ENCODE peak calls at places on chromosomes 4 and X, in seven cellular contexts. One of them, this sample, is unnamed.

GRCh38 chrX:47629419-47630210 is at the start of gene CFP:
- DNase-seq in fibroblast of lung: no peak
- DNase-seq in DND-41: no peak
- DNase-seq in IMR-90: no peak
- DNase-seq in HepG2: no peak
- DNase-seq in hepatocyte: no peak
- DNase-seq in PC-3: no peak
- DNase-seq in this sample: no peak

GRCh38 chr4:95929448-95930064 is 89.7 kb downstream of the PDHA2 start:
- DNase-seq in fibroblast of lung: no peak
- DNase-seq in DND-41: no peak
- DNase-seq in IMR-90: no peak
- DNase-seq in HepG2: no peak
- DNase-seq in hepatocyte: no peak
- DNase-seq in PC-3: peak; percentile 2
- DNase-seq in this sample: no peak

GRCh38 chr4:126839066-126839465 is 793.7 kb upstream of the INTU start:
- DNase-seq in fibroblast of lung: peak; percentile 60
- DNase-seq in DND-41: no peak
- DNase-seq in IMR-90: peak; percentile 43
- DNase-seq in HepG2: no peak
- DNase-seq in hepatocyte: no peak
- DNase-seq in PC-3: no peak
- DNase-seq in this sample: peak; percentile 79

GRCh38 chrX:17848545-17849265 is 12.4 kb downstream of the RAI2 start:
- DNase-seq in fibroblast of lung: no peak
- DNase-seq in DND-41: no peak
- DNase-seq in IMR-90: no peak
- DNase-seq in HepG2: no peak
- DNase-seq in hepatocyte: no peak
- DNase-seq in PC-3: no peak
- DNase-seq in this sample: no peak

GRCh38 chr4:88003261-88003660 is 4.2 kb upstream of the PKD2 start:
- DNase-seq in fibroblast of lung: no peak
- DNase-seq in DND-41: no peak
- DNase-seq in IMR-90: no peak
- DNase-seq in HepG2: no peak
- DNase-seq in hepatocyte: no peak
- DNase-seq in PC-3: no peak
- DNase-seq in this sample: no peak

GRCh38 chrX:69510137-69510715 is 6.1 kb downstream of the NALF2 start:
- DNase-seq in fibroblast of lung: no peak
- DNase-seq in DND-41: no peak
- DNase-seq in IMR-90: no peak
- DNase-seq in HepG2: no peak
- DNase-seq in hepatocyte: no peak
- DNase-seq in PC-3: no peak
- DNase-seq in this sample: peak; percentile 19

GRCh38 chrX:111352424-111352823 is 59.6 kb downstream of the DCX start:
- DNase-seq in fibroblast of lung: peak; percentile 90
- DNase-seq in DND-41: no peak
- DNase-seq in IMR-90: no peak
- DNase-seq in HepG2: peak; percentile 0
- DNase-seq in hepatocyte: peak; percentile 38
- DNase-seq in PC-3: peak; percentile 8
- DNase-seq in this sample: no peak

GRCh38 chr4:1405636-1406415 is 416 bp downstream of the NKX1-1 start:
- DNase-seq in fibroblast of lung: no peak
- DNase-seq in DND-41: no peak
- DNase-seq in IMR-90: no peak
- DNase-seq in HepG2: no peak
- DNase-seq in hepatocyte: peak; percentile 3
- DNase-seq in PC-3: no peak
- DNase-seq in this sample: peak; percentile 90

GRCh38 chr4:111761531-111761930 is 383.7 kb upstream of the FAM241A start:
- DNase-seq in fibroblast of lung: peak; percentile 3
- DNase-seq in DND-41: no peak
- DNase-seq in IMR-90: no peak
- DNase-seq in HepG2: no peak
- DNase-seq in hepatocyte: no peak
- DNase-seq in PC-3: no peak
- DNase-seq in this sample: no peak

GRCh38 chr4:113621633-113622032 is 139.9 kb downstream of the CAMK2D start:
- DNase-seq in fibroblast of lung: no peak
- DNase-seq in DND-41: no peak
- DNase-seq in IMR-90: no peak
- DNase-seq in HepG2: no peak
- DNase-seq in hepatocyte: no peak
- DNase-seq in PC-3: no peak
- DNase-seq in this sample: no peak

GRCh38 chrX:76248901-76249300 is 76.0 kb downstream of the PBDC1 start:
- DNase-seq in fibroblast of lung: no peak
- DNase-seq in DND-41: no peak
- DNase-seq in IMR-90: no peak
- DNase-seq in HepG2: no peak
- DNase-seq in hepatocyte: no peak
- DNase-seq in PC-3: no peak
- DNase-seq in this sample: no peak

GRCh38 chr4:47213971-47214370 is 182.6 kb downstream of the GABRB1 start:
- DNase-seq in fibroblast of lung: peak; percentile 98
- DNase-seq in DND-41: no peak
- DNase-seq in IMR-90: peak; percentile 96
- DNase-seq in HepG2: peak; percentile 16
- DNase-seq in hepatocyte: peak; percentile 24
- DNase-seq in PC-3: peak; percentile 35
- DNase-seq in this sample: peak; percentile 79

GRCh38 chr4:130349745-130350144 is 1253.8 kb downstream of the C4orf33 start:
- DNase-seq in fibroblast of lung: no peak
- DNase-seq in DND-41: no peak
- DNase-seq in IMR-90: no peak
- DNase-seq in HepG2: no peak
- DNase-seq in hepatocyte: no peak
- DNase-seq in PC-3: no peak
- DNase-seq in this sample: no peak

GRCh38 chr4:14742054-14742453 is 260.2 kb upstream of the CPEB2 start:
- DNase-seq in fibroblast of lung: no peak
- DNase-seq in DND-41: no peak
- DNase-seq in IMR-90: no peak
- DNase-seq in HepG2: no peak
- DNase-seq in hepatocyte: no peak
- DNase-seq in PC-3: no peak
- DNase-seq in this sample: no peak

GRCh38 chr4:57131849-57132745 is 21.9 kb upstream of the IGFBP7 start:
- DNase-seq in fibroblast of lung: peak; percentile 74
- DNase-seq in DND-41: no peak
- DNase-seq in IMR-90: peak; percentile 24
- DNase-seq in HepG2: peak; percentile 18
- DNase-seq in hepatocyte: peak; percentile 19
- DNase-seq in PC-3: peak; percentile 44
- DNase-seq in this sample: no peak

GRCh38 chrX:46929439-46930018 is 17.3 kb downstream of the JADE3 start:
- DNase-seq in fibroblast of lung: peak; percentile 62
- DNase-seq in DND-41: no peak
- DNase-seq in IMR-90: peak; percentile 67
- DNase-seq in HepG2: no peak
- DNase-seq in hepatocyte: no peak
- DNase-seq in PC-3: peak; percentile 9
- DNase-seq in this sample: peak; percentile 37

GRCh38 chr4:165872443-165873297 is at the start of gene TLL1:
- DNase-seq in fibroblast of lung: peak; percentile 31
- DNase-seq in DND-41: no peak
- DNase-seq in IMR-90: no peak
- DNase-seq in HepG2: no peak
- DNase-seq in hepatocyte: peak; percentile 37
- DNase-seq in PC-3: peak; percentile 44
- DNase-seq in this sample: peak; percentile 62

GRCh38 chr4:171646984-171647383 is 166.2 kb upstream of the GALNTL6 start:
- DNase-seq in fibroblast of lung: no peak
- DNase-seq in DND-41: no peak
- DNase-seq in IMR-90: no peak
- DNase-seq in HepG2: no peak
- DNase-seq in hepatocyte: no peak
- DNase-seq in PC-3: no peak
- DNase-seq in this sample: no peak

DNA sequence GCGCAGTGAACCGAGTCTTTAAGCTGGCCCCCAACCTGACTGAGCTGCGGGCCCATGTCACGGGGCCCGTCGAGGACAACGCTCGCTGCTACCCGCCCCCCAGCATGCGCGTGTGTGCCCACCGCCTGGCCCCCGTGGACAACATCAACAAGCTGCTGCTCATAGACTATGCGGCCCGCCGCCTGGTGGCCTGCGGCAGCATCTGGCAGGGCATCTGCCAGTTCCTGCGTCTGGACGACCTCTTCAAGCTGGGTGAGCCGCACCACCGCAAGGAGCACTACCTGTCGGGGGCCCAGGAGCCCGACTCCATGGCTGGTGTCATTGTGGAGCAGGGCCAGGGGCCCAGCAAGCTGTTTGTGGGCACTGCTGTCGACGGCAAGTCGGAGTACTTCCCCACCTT is 2.2 kb downstream of the PLXNA3 start:
- DNase-seq in fibroblast of lung: no peak
- DNase-seq in DND-41: no peak
- DNase-seq in IMR-90: no peak
- DNase-seq in HepG2: no peak
- DNase-seq in hepatocyte: no peak
- DNase-seq in PC-3: no peak
- DNase-seq in this sample: no peak
- H3K4me3 ChIP-seq in fibroblast of lung: peak overlapping the region; percentile 73
- H3K4me3 ChIP-seq in DND-41: no peak overlapping the region
- H3K4me3 ChIP-seq in IMR-90: peak overlapping the region; percentile 74
- H3K4me3 ChIP-seq in HepG2: no peak overlapping the region
- H3K4me3 ChIP-seq in hepatocyte: no peak overlapping the region
- H3K4me3 ChIP-seq in PC-3: no peak overlapping the region
- H3K4me3 ChIP-seq in this sample: peak overlapping the region; percentile 82

DNA sequence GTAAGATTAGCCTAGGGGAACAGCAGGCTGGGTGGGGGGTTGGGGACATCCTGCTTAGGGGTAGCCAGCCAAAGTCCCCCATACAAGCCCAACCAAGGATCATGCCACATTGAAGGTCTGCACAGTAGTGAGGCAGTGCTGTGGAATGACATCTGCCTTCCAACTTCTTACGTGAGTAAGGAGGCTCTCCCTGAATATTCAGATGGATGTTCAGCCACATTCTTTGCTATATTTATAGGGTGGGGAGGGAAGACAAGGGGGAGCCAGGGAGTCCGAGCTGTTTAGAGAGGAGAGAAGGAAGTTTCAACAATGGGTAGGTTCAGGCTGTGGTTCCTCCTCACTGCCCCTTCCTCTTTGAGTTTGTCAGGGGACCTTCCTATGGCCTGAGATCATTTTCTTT is 29.7 kb downstream of the MSN start:
- DNase-seq in fibroblast of lung: peak; percentile 85
- DNase-seq in DND-41: peak; percentile 32
- DNase-seq in IMR-90: peak; percentile 79
- DNase-seq in HepG2: no peak
- DNase-seq in hepatocyte: no peak
- DNase-seq in PC-3: no peak
- DNase-seq in this sample: no peak
- H4K20me1 ChIP-seq in fibroblast of lung: peaks cover under 1% of the 10 kb centered on the region
- H4K20me1 ChIP-seq in DND-41: peaks cover 41% of the 10 kb centered on the region
- H4K20me1 ChIP-seq in IMR-90: peaks cover 82% of the 10 kb centered on the region
- H4K20me1 ChIP-seq in HepG2: no peaks in the 10 kb centered on the region
- H4K20me1 ChIP-seq in hepatocyte: no peaks in the 10 kb centered on the region
- H4K20me1 ChIP-seq in PC-3: peaks cover 45% of the 10 kb centered on the region
- H4K20me1 ChIP-seq in this sample: peaks cover 33% of the 10 kb centered on the region

DNA sequence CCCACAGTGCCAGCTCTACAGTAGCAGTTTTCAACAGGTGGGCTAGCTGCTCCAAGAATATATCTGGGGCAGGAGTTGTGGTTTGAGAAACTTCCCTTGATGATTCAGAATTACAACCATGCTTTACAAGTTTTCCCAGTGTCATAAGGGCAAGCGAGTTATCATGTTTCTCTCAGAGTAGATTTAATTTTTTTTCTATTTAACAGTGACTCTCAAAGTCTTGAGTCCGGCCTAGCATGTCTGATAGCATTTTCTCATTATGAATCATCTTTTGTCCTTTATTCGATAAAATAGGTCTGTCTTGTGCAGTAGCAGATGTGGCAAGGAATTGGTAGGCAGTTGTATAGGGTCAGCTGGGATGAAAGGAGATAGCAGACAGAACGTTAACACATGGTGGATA is 62.2 kb upstream of the SPANXD start:
- DNase-seq in fibroblast of lung: peak; percentile 45
- DNase-seq in DND-41: no peak
- DNase-seq in IMR-90: peak; percentile 26
- DNase-seq in HepG2: no peak
- DNase-seq in hepatocyte: no peak
- DNase-seq in PC-3: peak; percentile 86
- DNase-seq in this sample: no peak
- H3K9me3 ChIP-seq in fibroblast of lung: no peaks in the 10 kb centered on the region
- H3K9me3 ChIP-seq in DND-41: peaks cover 6% of the 10 kb centered on the region
- H3K9me3 ChIP-seq in IMR-90: peaks cover 2% of the 10 kb centered on the region
- H3K9me3 ChIP-seq in HepG2: peaks cover 25% of the 10 kb centered on the region
- H3K9me3 ChIP-seq in hepatocyte: no peaks in the 10 kb centered on the region
- H3K9me3 ChIP-seq in PC-3: no peaks in the 10 kb centered on the region
- H3K9me3 ChIP-seq in this sample: no peaks in the 10 kb centered on the region

GRCh38 chrX:153926594-153926862 is 464 bp upstream of the ARHGAP4 start:
- DNase-seq in fibroblast of lung: no peak
- DNase-seq in DND-41: no peak
- DNase-seq in IMR-90: no peak
- DNase-seq in HepG2: no peak
- DNase-seq in hepatocyte: no peak
- DNase-seq in PC-3: no peak
- DNase-seq in this sample: no peak
- H3K4me3 ChIP-seq in fibroblast of lung: no peak overlapping the region
- H3K4me3 ChIP-seq in DND-41: peak overlapping the region; percentile 37
- H3K4me3 ChIP-seq in IMR-90: no peak overlapping the region
- H3K4me3 ChIP-seq in HepG2: peak overlapping the region; percentile 30
- H3K4me3 ChIP-seq in hepatocyte: no peak overlapping the region
- H3K4me3 ChIP-seq in PC-3: no peak overlapping the region
- H3K4me3 ChIP-seq in this sample: no peak overlapping the region

This sample was measured in osteoblast.